ENCODE peak calls at places on chromosomes 6 and 20, in six cellular contexts. H is nephron progenitor cell; G is CD4-positive, alpha-beta T cell; M is fibroblast of pulmonary artery; U is RWPE1; I is mammary epithelial cell. A is an unnamed sample.

GRCh38 chr6:124430741-124431140 is 531.5 kb upstream of the RNF217 start:
- DNase-seq in H (no peak), G (no peak), M (no peak), U (no peak), I (no peak), A (no peak)

GRCh38 chr20:25148181-25148981 is 47.1 kb upstream of the ENTPD6 start:
- DNase-seq in H (no peak), G (peak), M (peak), U (peak), I (no peak), A (peak)

GRCh38 chr6:130696806-130697205 is 130.4 kb upstream of the SMLR1 start:
- DNase-seq in H (no peak), G (no peak), M (no peak), U (no peak), I (no peak), A (no peak)

GRCh38 chr20:16222859-16223411 is 350.3 kb downstream of the KIF16B start:
- DNase-seq in H (no peak), G (no peak), M (no peak), U (no peak), I (peak), A (no peak)

GRCh38 chr6:162234631-162235030 is 492.9 kb downstream of the PRKN start:
- DNase-seq in H (no peak), G (no peak), M (no peak), U (no peak), I (no peak), A (no peak)

GRCh38 chr20:56833427-56833826 is 204.3 kb downstream of the TFAP2C start:
- DNase-seq in H (no peak), G (no peak), M (no peak), U (no peak), I (no peak), A (no peak)

GRCh38 chr6:149264629-149265028 is 52.9 kb upstream of the TAB2 start:
- DNase-seq in H (no peak), G (peak), M (no peak), U (no peak), I (no peak), A (no peak)

GRCh38 chr6:76790045-76790796 is 673.1 kb downstream of the HTR1B start:
- DNase-seq in H (no peak), G (no peak), M (no peak), U (no peak), I (no peak), A (no peak)

GRCh38 chr6:137867685-137868509 is 838 bp downstream of the TNFAIP3 start:
- DNase-seq in H (peak), G (peak), M (no peak), U (no peak), I (peak), A (no peak)

GRCh38 chr20:30168025-30168799 is 1089.3 kb upstream of the DEFB115 start:
- DNase-seq in H (no peak), G (peak), M (no peak), U (no peak), I (no peak), A (no peak)

GRCh38 chr6:106486236-106486635 is 125.7 kb downstream of the CRYBG1 start:
- DNase-seq in H (no peak), G (no peak), M (no peak), U (no peak), I (no peak), A (no peak)

GRCh38 chr6:31806470-31807272 is at the start of gene LSM2:
- DNase-seq in H (peak), G (peak), M (peak), U (peak), I (peak), A (peak)

GRCh38 chr6:170037541-170038250 is 253.2 kb downstream of the DLL1 start:
- DNase-seq in H (no peak), G (no peak), M (no peak), U (no peak), I (peak), A (no peak)

GRCh38 chr6:73695619-73696421 is at the start of gene CD109:
- DNase-seq in H (peak), G (no peak), M (peak), U (peak), I (peak), A (no peak)

GRCh38 chr6:156658186-156658585 is 119.0 kb upstream of the ARID1B start:
- DNase-seq in H (no peak), G (no peak), M (peak), U (no peak), I (no peak), A (peak)

GRCh38 chr6:3529721-3530120 is 72.9 kb upstream of the SLC22A23 start:
- DNase-seq in H (no peak), G (no peak), M (no peak), U (no peak), I (no peak), A (no peak)

GRCh38 chr6:157954150-157955117 is 27.2 kb upstream of the SYNJ2 start:
- DNase-seq in H (no peak), G (no peak), M (peak), U (no peak), I (peak), A (no peak)

GRCh38 chr6:75412937-75413662 is 80.5 kb downstream of the FILIP1 start:
- DNase-seq in H (no peak), G (no peak), M (peak), U (no peak), I (no peak), A (no peak)

GRCh38 chr6:9744119-9744518 is 670.8 kb downstream of the TFAP2A start:
- DNase-seq in H (no peak), G (no peak), M (no peak), U (no peak), I (no peak), A (no peak)

GRCh38 chr6:44072959-44073611 is 54.2 kb downstream of the MRPL14 start:
- DNase-seq in H (peak), G (peak), M (peak), U (peak), I (peak), A (peak)

GRCh38 chr6:40907198-40907701 is 131.8 kb downstream of the UNC5CL start:
- DNase-seq in H (no peak), G (no peak), M (peak), U (peak), I (peak), A (no peak)

GRCh38 chr20:9460518-9460917 is 53.9 kb upstream of the LAMP5 start:
- DNase-seq in H (no peak), G (no peak), M (peak), U (peak), I (peak), A (no peak)

GRCh38 chr20:9454781-9455180 is 59.6 kb upstream of the LAMP5 start:
- DNase-seq in H (no peak), G (no peak), M (no peak), U (no peak), I (no peak), A (no peak)

GRCh38 chr20:9457055-9457454 is 57.3 kb upstream of the LAMP5 start:
- DNase-seq in H (no peak), G (no peak), M (no peak), U (no peak), I (no peak), A (no peak)

GRCh38 chr20:9458075-9458818 is 56.1 kb upstream of the LAMP5 start:
- DNase-seq in H (no peak), G (no peak), M (peak), U (no peak), I (peak), A (no peak)
- TF ChIP-seq CTCF in H (peak), G (no peak), M (no peak), U (no peak), I (peak), A (peak)

GRCh38 chr20:7585126-7585679 is 355.1 kb downstream of the HAO1 start:
- DNase-seq in H (no peak), G (no peak), M (peak), U (no peak), I (peak), A (no peak)
- TF ChIP-seq CTCF in H (no peak), G (no peak), M (no peak), U (no peak), I (no peak), A (no peak)

GRCh38 chr6:165232277-165232654 is 77.1 kb downstream of the C6orf118 start:
- DNase-seq in H (no peak), G (no peak), M (no peak), U (no peak), I (no peak), A (no peak)
- TF ChIP-seq CTCF in H (no peak), G (no peak), M (no peak), U (no peak), I (no peak), A (no peak)

GRCh38 chr20:52001999-52002666 is 189.4 kb downstream of the ZFP64 start:
- DNase-seq in H (no peak), G (no peak), M (peak), U (no peak), I (no peak), A (no peak)
- TF ChIP-seq CTCF in H (no peak), G (no peak), M (peak), U (no peak), I (no peak), A (no peak)

GRCh38 chr20:58237318-58238182 is 9.1 kb upstream of the ANKRD60 start:
- DNase-seq in H (no peak), G (no peak), M (peak), U (no peak), I (no peak), A (no peak)
- TF ChIP-seq CTCF in H (peak), G (peak), M (no peak), U (peak), I (no peak), A (no peak)

GRCh38 chr6:151661928-151662327 is 145.6 kb upstream of the ESR1 start:
- DNase-seq in H (peak), G (no peak), M (no peak), U (no peak), I (no peak), A (no peak)
- TF ChIP-seq CTCF in H (peak), G (no peak), M (peak), U (no peak), I (peak), A (no peak)

DNA sequence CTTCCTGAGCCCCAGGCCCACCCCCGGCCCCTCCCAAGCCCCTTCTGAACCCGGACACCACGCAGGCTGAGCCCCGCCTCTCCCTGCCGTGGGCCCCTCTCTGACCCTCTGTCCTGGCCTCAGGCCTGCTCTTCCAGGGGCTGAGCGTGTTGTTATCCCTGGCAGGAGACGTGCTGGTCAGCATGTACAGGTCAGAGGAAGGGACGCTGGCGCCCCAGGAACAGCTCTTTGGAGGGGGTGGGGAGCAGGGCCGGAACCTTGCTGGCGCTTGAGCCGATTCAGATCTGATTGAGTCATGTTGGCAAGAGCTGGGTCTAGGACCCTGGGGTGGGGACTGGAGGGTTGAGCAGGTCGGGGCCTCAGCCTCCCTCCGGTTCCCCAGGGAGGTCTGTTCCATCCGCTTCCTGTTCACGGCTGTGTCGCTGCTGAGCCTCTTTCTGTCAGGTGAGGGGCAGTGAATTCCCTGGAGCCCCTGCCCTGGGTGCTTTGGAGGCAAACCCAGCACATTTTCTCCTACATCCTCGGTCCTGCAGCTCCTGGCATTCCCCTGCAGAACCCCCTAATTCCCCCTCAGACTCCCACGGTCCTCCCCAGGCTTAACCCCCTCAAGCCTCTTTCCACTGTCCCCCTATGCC is 1.9 kb downstream of the SPAG4 start:
- DNase-seq in H (peak), G (peak), M (peak), U (peak), I (peak), A (no peak)
- TF ChIP-seq CTCF in H (peak), G (no peak), M (peak), U (peak), I (peak), A (peak)

GRCh38 chr6:72246926-72247325 is 360.6 kb downstream of the RIMS1 start:
- DNase-seq in H (no peak), G (no peak), M (no peak), U (peak), I (peak), A (no peak)
- TF ChIP-seq CTCF in H (no peak), G (no peak), M (no peak), U (no peak), I (peak), A (no peak)

DNA sequence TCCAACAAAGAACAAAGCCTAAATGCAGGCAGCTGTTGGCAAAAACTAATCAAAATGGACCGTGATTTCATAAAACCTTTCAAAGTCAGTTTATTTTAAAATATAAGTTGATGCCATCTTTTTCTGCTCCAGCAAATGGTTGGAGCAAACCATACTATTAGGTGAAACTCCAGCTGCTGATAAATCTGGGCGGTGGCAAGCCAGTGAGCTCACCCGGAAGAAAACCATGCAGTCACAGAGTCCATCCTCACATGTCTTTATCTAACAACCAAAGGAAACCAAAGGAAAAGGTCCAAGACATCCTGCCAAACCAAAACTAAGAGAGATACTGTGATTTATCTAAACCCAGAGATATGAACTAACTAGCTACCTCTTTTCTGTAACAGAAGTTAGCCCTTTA is 72.6 kb downstream of the HIVEP2 start:
- DNase-seq in H (no peak), G (no peak), M (peak), U (no peak), I (peak), A (no peak)
- TF ChIP-seq CTCF in H (no peak), G (no peak), M (no peak), U (no peak), I (no peak), A (no peak)

A was measured in AG09319.